ENCODE peak calls at places on chromosome 22, in ten cellular contexts. A, Y, K, I, M, F, X, H, P and G are unnamed samples.

GRCh38 chr22:33542153-33542552 is 378.1 kb downstream of the LARGE1 start:
- DNase-seq in A (no peak), K (no peak), M (no peak), Y (no peak), F (no peak), P (no peak), X (no peak), I (no peak), H (no peak), G (no peak)

GRCh38 chr22:17931400-17931825 is 92.9 kb downstream of the MICAL3 start:
- DNase-seq in A (no peak), X (peak; percentile 52), M (no peak), H (no peak), P (peak; percentile 64), Y (no peak), F (no peak), I (peak; percentile 81), K (no peak), G (no peak)

GRCh38 chr22:20242393-20243175 is 25.5 kb downstream of the RTN4R start:
- DNase-seq in A (no peak), M (no peak), P (no peak), Y (no peak), K (peak; percentile 18), F (no peak), I (no peak), X (no peak), H (no peak), G (no peak)

GRCh38 chr22:43142881-43143562 is at the start of gene MCAT:
- DNase-seq in K (peak; percentile 64), H (peak; percentile 57), P (peak; percentile 90), Y (peak; percentile 68), A (peak; percentile 76), I (peak; percentile 91), X (peak; percentile 91), M (peak; percentile 77), F (peak; percentile 67), G (peak; percentile 92)

GRCh38 chr22:46557736-46558480 is 20.5 kb upstream of the CELSR1 start:
- DNase-seq in F (no peak), K (no peak), A (no peak), Y (no peak), I (peak; percentile 80), M (no peak), H (no peak), X (no peak), P (peak; percentile 28), G (no peak)

GRCh38 chr22:46036558-46037408 is 59.8 kb upstream of the WNT7B start:
- DNase-seq in F (no peak), Y (no peak), H (no peak), M (peak; percentile 66), I (peak; percentile 32), A (peak; percentile 83), P (peak; percentile 56), K (peak; percentile 58), X (peak; percentile 57), G (peak; percentile 71)

GRCh38 chr22:27445876-27446275 is 355.7 kb downstream of the MN1 start:
- DNase-seq in K (no peak), X (no peak), F (no peak), H (no peak), I (peak; percentile 59), Y (peak; percentile 2), P (no peak), A (no peak), M (no peak), G (no peak)

GRCh38 chr22:29050457-29050856 is 11.2 kb downstream of the C22orf31 start:
- DNase-seq in P (no peak), M (no peak), I (no peak), F (no peak), X (no peak), A (no peak), H (no peak), Y (no peak), K (no peak), G (no peak)

GRCh38 chr22:26666035-26666338 is 8.6 kb downstream of the MIAT start:
- DNase-seq in H (no peak), F (no peak), I (no peak), A (no peak), Y (peak; percentile 75), M (no peak), X (no peak), P (no peak), K (no peak), G (no peak)

GRCh38 chr22:23218867-23219251 is 38.5 kb downstream of the BCR start:
- DNase-seq in A (peak; percentile 92), X (peak; percentile 67), H (no peak), P (peak; percentile 69), K (peak; percentile 15), Y (peak; percentile 62), M (peak; percentile 89), F (no peak), I (peak; percentile 70), G (peak; percentile 56)

GRCh38 chr22:25219948-25220442 is 556 bp downstream of the CRYBB2 start:
- DNase-seq in F (no peak), I (no peak), Y (no peak), K (no peak), P (no peak), A (no peak), M (no peak), H (no peak), X (no peak), G (no peak)

GRCh38 chr22:24584871-24585411 is 7.9 kb downstream of the LRRC75B start:
- DNase-seq in Y (no peak), F (no peak), A (no peak), X (no peak), I (no peak), M (no peak), P (no peak), K (no peak), H (no peak), G (peak; percentile 54)

GRCh38 chr22:47394504-47395440 is 632.3 kb downstream of the TBC1D22A start:
- DNase-seq in A (no peak), M (no peak), P (no peak), Y (no peak), I (no peak), K (no peak), F (no peak), X (peak; percentile 13), H (no peak), G (no peak)

GRCh38 chr22:49582171-49582570 is 245.5 kb downstream of the BRD1 start:
- DNase-seq in H (no peak), K (no peak), I (no peak), Y (no peak), P (no peak), X (no peak), A (peak; percentile 50), M (peak; percentile 40), F (no peak), G (no peak)

GRCh38 chr22:31248965-31249940 is 37.2 kb downstream of the LIMK2 start:
- DNase-seq in P (no peak), A (no peak), Y (no peak), F (no peak), M (peak; percentile 80), H (no peak), K (no peak), I (no peak), X (peak; percentile 73), G (no peak)

GRCh38 chr22:50691521-50691920 is 18.9 kb downstream of the SHANK3 start:
- DNase-seq in K (peak; percentile 55), P (no peak), H (no peak), X (peak; percentile 38), Y (peak; percentile 44), M (no peak), A (peak; percentile 29), F (no peak), I (no peak), G (peak; percentile 12)

GRCh38 chr22:48358886-48359612 is 1468.6 kb downstream of the BRD1 start:
- DNase-seq in X (no peak), P (no peak), Y (no peak), A (no peak), I (peak; percentile 7), F (no peak), K (peak; percentile 28), M (no peak), H (no peak), G (no peak)

GRCh38 chr22:45534339-45535192 is 31.9 kb downstream of the FBLN1 start:
- DNase-seq in H (no peak), F (no peak), P (no peak), M (no peak), K (peak; percentile 96), Y (peak; percentile 86), X (peak; percentile 75), I (no peak), A (no peak), G (no peak)

GRCh38 chr22:30947821-30948454 is 20.6 kb downstream of the MORC2 start:
- DNase-seq in X (peak; percentile 65), Y (peak; percentile 70), P (no peak), I (no peak), A (peak; percentile 32), F (no peak), H (no peak), M (peak; percentile 51), K (peak; percentile 5), G (no peak)

GRCh38 chr22:19603767-19604166 is 79.6 kb upstream of the CLDN5 start:
- DNase-seq in F (no peak), I (no peak), A (no peak), M (no peak), K (no peak), Y (no peak), X (no peak), P (no peak), H (no peak), G (no peak)

GRCh38 chr22:19942886-19943664 is 1.5 kb upstream of the TXNRD2 start:
- DNase-seq in F (no peak), I (no peak), K (peak; percentile 74), H (no peak), M (peak; percentile 46), X (peak; percentile 87), Y (peak; percentile 94), P (peak; percentile 30), A (peak; percentile 68), G (no peak)

GRCh38 chr22:26079009-26079408 is 90.3 kb upstream of the SEZ6L start:
- DNase-seq in Y (no peak), X (peak; percentile 34), A (peak; percentile 21), M (no peak), K (no peak), F (no peak), P (no peak), I (no peak), H (no peak), G (no peak)

GRCh38 chr22:19578180-19579004 is 54.2 kb upstream of the CLDN5 start:
- DNase-seq in H (no peak), X (no peak), Y (no peak), F (no peak), A (no peak), I (no peak), M (no peak), P (no peak), K (no peak), G (no peak)

GRCh38 chr22:41243361-41243760 is 2.6 kb upstream of the CHADL start:
- DNase-seq in P (no peak), I (no peak), Y (no peak), M (no peak), K (no peak), A (no peak), H (no peak), X (no peak), F (no peak), G (no peak)

GRCh38 chr22:48396091-48396784 is 1431.4 kb downstream of the BRD1 start:
- DNase-seq in K (no peak), F (no peak), I (no peak), X (no peak), P (no peak), Y (no peak), M (no peak), A (no peak), H (no peak), G (peak; percentile 13)

GRCh38 chr22:29877620-29878019 is 5.4 kb upstream of the MTMR3 start:
- DNase-seq in Y (peak; percentile 31), F (no peak), M (no peak), X (peak; percentile 37), K (no peak), A (no peak), I (no peak), P (no peak), H (no peak), G (no peak)

GRCh38 chr22:27797793-27798525 is 3.6 kb downstream of the MN1 start:
- DNase-seq in F (no peak), X (peak; percentile 66), M (peak; percentile 72), I (no peak), Y (no peak), A (no peak), K (no peak), P (no peak), H (no peak), G (no peak)